ENCODE peak calls at places on chromosome X, in four cellular contexts. S is K562, Y is IMR-90, V is GM12878. B is an unnamed sample.
A peak's percentile ranks its signal among the peaks of the same experiment; 100 is the strongest.

GRCh38 chrX:124555036-124555595 is 208.8 kb downstream of the SH2D1A start:
- DNase-seq in S (no peak), Y (peak; percentile 68), V (no peak), B (no peak)

GRCh38 chrX:8627796-8628195 is 104.1 kb downstream of the ANOS1 start:
- DNase-seq in S (no peak), Y (no peak), V (no peak), B (no peak)

GRCh38 chrX:118780915-118781314 is 42.7 kb upstream of the ZCCHC12 start:
- DNase-seq in S (no peak), Y (peak; percentile 24), V (no peak), B (no peak)

GRCh38 chrX:135740683-135741149 is 27.3 kb downstream of the CT45A3 start:
- DNase-seq in S (peak; percentile 67), Y (no peak), V (no peak), B (peak; percentile 6)

GRCh38 chrX:150456466-150456865 is 93.3 kb downstream of the MAMLD1 start:
- DNase-seq in S (peak; percentile 36), Y (no peak), V (no peak), B (no peak)

GRCh38 chrX:2385224-2385623 is 115.6 kb downstream of the DHRSX start:
- DNase-seq in S (no peak), Y (peak; percentile 88), V (no peak), B (no peak)

GRCh38 chrX:97452283-97452682 is 568.6 kb downstream of the RPA4 start:
- DNase-seq in S (no peak), Y (no peak), V (no peak), B (no peak)

GRCh38 chrX:109601458-109601857 is 23.5 kb downstream of the KCNE5 start:
- DNase-seq in S (no peak), Y (no peak), V (no peak), B (no peak)

GRCh38 chrX:20680998-20681397 is 414.3 kb upstream of the RPS6KA3 start:
- DNase-seq in S (no peak), Y (no peak), V (no peak), B (no peak)

GRCh38 chrX:150567645-150568319 is 639 bp upstream of the MTM1 start:
- DNase-seq in S (no peak), Y (no peak), V (no peak), B (no peak)

GRCh38 chrX:114365045-114365834 is 218.6 kb upstream of the HTR2C start:
- DNase-seq in S (no peak), Y (no peak), V (no peak), B (no peak)

GRCh38 chrX:154516655-154517100 is 646 bp upstream of the FAM3A start:
- DNase-seq in S (no peak), Y (peak; percentile 54), V (no peak), B (peak; percentile 64)

GRCh38 chrX:22135171-22135711 is 103.1 kb downstream of the PHEX start:
- DNase-seq in S (no peak), Y (peak; percentile 45), V (no peak), B (peak; percentile 35)
- H3K27ac ChIP-seq in S (no peak overlapping the region), Y (peak overlapping the region; percentile 96), V (no peak overlapping the region), B (peak overlapping the region; percentile 61)

GRCh38 chrX:155612312-155613224 is at the start of gene TMLHE:
- DNase-seq in S (peak; percentile 75), Y (peak; percentile 47), V (peak; percentile 4), B (peak; percentile 75)
- TF ChIP-seq FOS in S (no peak), Y (no peak), V (no peak), B (no peak)

DNA sequence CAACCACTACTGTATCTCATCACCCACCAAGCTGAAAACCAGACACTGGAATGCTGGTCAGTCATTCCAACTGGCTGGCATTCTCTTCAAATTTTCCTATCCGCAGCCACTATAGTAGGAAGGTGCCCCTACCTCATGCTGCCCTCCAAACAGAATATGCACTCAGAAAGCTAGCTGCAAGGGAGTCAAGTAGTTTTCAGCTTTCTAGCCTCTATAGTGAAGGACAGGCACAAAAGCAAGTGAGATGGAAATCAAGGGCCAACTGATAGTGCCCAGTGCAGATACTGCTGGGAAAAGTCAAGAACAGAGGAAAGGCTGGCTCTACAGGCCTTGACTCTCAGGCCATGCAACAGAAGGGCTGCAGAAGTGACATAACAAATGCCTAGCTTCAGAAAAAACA is 47.2 kb downstream of the BCOR start:
- DNase-seq in S (no peak), Y (no peak), V (no peak), B (no peak)
- H3K36me3 ChIP-seq in S (peaks cover 73% of the 10 kb centered on the region), Y (peaks cover 44% of the 10 kb centered on the region), V (peaks cover 2% of the 10 kb centered on the region), B (peaks cover 14% of the 10 kb centered on the region)

GRCh38 chrX:38634665-38635064 is 73.3 kb downstream of the TSPAN7 start:
- DNase-seq in S (peak; percentile 50), Y (no peak), V (no peak), B (no peak)

GRCh38 chrX:38639730-38640129 is 78.4 kb downstream of the TSPAN7 start:
- DNase-seq in S (no peak), Y (no peak), V (no peak), B (no peak)

GRCh38 chrX:38641197-38641596 is 79.9 kb downstream of the TSPAN7 start:
- DNase-seq in S (no peak), Y (no peak), V (no peak), B (no peak)

GRCh38 chrX:38638952-38639529 is 77.7 kb downstream of the TSPAN7 start:
- DNase-seq in S (peak; percentile 11), Y (no peak), V (no peak), B (no peak)

DNA sequence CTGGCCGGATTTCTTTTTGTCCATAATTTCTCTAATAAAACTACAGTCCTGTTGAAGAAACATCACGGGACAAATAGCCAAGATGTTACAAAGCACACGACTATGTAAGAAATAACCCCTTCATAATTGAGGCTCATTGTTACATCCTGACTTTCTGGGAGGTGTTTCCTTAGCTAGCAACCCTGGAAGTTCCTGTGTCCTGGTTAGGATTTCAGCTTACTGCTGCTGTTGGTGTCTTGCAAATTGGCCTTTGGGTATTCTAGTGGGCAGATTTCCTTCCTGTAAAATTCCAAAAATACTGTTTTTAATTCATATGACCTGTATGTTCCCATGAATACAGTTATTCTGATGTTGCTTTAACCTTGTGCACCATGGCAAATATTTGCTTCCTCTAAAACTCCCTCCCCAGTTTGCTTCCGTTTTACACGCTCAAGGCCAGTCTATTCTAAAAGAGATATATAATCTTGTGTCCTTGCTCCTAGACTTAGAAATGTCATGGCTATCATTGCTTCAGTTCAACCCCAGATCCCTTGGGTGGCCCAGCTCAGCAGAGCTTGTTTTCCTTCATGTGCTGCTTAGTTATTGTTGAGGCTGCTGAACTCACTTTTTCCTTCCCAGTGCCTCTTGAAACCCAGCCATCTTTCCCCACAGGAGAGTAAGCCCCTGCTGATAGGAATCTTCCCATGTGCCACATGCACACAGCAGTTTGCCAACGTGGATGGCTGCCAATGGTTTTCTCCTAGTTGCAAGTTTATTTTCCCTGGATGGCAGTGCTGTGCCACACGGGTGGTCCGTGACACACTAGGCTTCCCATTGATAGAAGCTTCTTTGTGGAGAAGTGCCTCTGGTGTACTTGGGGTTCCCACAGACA is 75.8 kb downstream of the TSPAN7 start:
- DNase-seq in S (no peak), Y (no peak), V (no peak), B (peak; percentile 80)
- H3K27ac ChIP-seq in S (no peak overlapping the region), Y (no peak overlapping the region), V (no peak overlapping the region), B (peak overlapping the region; percentile 11)

GRCh38 chrX:55815546-55815945 is 98.0 kb downstream of the RRAGB start:
- DNase-seq in S (no peak), Y (no peak), V (no peak), B (no peak)
- TF ChIP-seq FOS in S (no peak), Y (no peak), V (no peak), B (no peak)

DNA sequence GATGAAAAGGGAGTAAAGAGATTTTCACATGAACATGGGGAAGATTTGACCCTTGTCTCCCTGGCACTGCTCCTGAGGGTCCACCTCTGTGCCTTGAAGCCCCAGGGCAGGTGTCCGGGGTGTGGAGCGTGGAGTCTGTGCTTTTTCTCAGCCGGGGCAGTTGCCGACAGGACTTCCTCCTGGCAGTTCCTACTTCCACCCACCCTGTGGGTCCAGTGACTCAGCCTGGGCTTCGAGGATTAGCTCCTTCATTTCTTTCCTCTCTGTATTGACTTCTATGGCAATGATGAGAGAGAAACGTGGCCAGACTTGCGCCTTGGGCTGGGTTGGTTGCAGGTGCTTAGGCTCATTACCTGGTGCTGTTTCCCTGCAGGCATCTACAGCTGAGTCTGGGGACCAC is 35.9 kb upstream of the CLCN4 start:
- DNase-seq in S (no peak), Y (no peak), V (no peak), B (no peak)
- H3K36me3 ChIP-seq in S (no peaks in the 10 kb centered on the region), Y (peaks cover 22% of the 10 kb centered on the region), V (peaks cover 6% of the 10 kb centered on the region), B (peaks cover 13% of the 10 kb centered on the region)

GRCh38 chrX:23802431-23802830 is 19.5 kb downstream of the SAT1 start:
- DNase-seq in S (no peak), Y (no peak), V (no peak), B (peak; percentile 68)
- H3K27ac ChIP-seq in S (no peak overlapping the region), Y (no peak overlapping the region), V (no peak overlapping the region), B (peak overlapping the region; percentile 74)

GRCh38 chrX:130330706-130331105 is 9.0 kb upstream of the SLC25A14 start:
- DNase-seq in S (peak; percentile 49), Y (peak; percentile 40), V (peak; percentile 5), B (peak; percentile 35)
- TF ChIP-seq FOS in S (no peak), Y (no peak), V (no peak), B (no peak)

DNA sequence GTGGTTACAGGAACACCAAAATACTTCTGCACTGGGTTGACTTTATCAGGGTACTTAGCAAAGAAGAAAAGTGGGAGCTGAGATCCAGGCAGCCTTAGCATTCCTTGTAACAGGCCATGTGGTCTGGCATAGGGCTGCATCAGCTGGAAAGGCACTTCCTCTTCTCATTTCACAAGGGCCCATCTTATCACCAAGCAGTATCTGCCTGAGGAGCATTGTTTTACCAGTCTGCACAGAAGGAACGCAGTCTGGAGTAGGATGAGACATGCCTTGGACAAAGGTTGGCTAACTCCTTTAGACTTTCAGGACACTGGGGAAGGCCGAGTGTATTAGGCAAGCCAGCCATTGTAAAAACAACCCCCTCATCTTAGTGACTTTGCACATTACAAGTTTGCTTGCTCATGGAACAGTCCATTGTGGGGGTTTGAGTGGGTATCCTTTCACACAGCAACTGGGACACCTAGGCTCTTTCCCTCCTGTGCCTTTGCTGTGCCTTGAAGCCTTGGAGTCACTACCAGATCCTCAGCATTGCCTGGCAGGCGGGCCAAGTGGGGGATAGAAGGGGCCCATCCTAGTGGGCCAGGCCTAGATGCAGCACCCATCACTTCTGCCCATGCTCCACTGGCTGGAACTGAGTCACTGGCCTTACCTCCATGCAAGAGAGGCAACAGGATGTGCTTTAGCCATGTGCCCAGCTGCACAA is 4.6 kb downstream of the SUV39H1 start:
- DNase-seq in S (no peak), Y (peak; percentile 6), V (no peak), B (no peak)
- H3K36me3 ChIP-seq in S (peaks cover 80% of the 10 kb centered on the region), Y (peaks cover 16% of the 10 kb centered on the region), V (peaks cover 9% of the 10 kb centered on the region), B (peaks cover 9% of the 10 kb centered on the region)

GRCh38 chrX:390459-390858 is 3.8 kb upstream of the PPP2R3B start:
- DNase-seq in S (no peak), Y (no peak), V (no peak), B (no peak)

GRCh38 chrX:386239-386767 is 404 bp downstream of the PPP2R3B start:
- DNase-seq in S (no peak), Y (no peak), V (no peak), B (no peak)

GRCh38 chrX:389021-389441 is 2.3 kb upstream of the PPP2R3B start:
- DNase-seq in S (no peak), Y (no peak), V (no peak), B (no peak)

GRCh38 chrX:386768-387575 is at the start of gene PPP2R3B:
- DNase-seq in S (peak; percentile 98), Y (peak; percentile 98), V (peak; percentile 95), B (peak; percentile 99)

GRCh38 chrX:387729-388128 is 1.0 kb upstream of the PPP2R3B start:
- DNase-seq in S (no peak), Y (no peak), V (no peak), B (no peak)
- H3K27ac ChIP-seq in S (peak overlapping the region; percentile 100), Y (no peak overlapping the region), V (peak overlapping the region; percentile 99), B (peak overlapping the region; percentile 98)